ENCODE peak calls at places on chromosome 20, in six cellular contexts. M, S, F, N, Z and R are unnamed samples.

GRCh38 chr20:50112512-50113419 is at the start of gene UBE2V1:
- DNase-seq in M (peak; percentile 84), S (peak; percentile 97), F (peak; percentile 93), N (peak; percentile 41), Z (peak; percentile 53), R (peak; percentile 81)

GRCh38 chr20:4782373-4782772 is 60.7 kb downstream of the PRND start:
- DNase-seq in M (no peak), S (no peak), F (no peak), N (no peak), Z (no peak), R (no peak)

GRCh38 chr20:33438481-33438880 is 5.1 kb downstream of the SNTA1 start:
- DNase-seq in M (no peak), S (no peak), F (peak; percentile 71), N (no peak), Z (no peak), R (no peak)

GRCh38 chr20:43995645-43996044 is 81.0 kb downstream of the TOX2 start:
- DNase-seq in M (no peak), S (no peak), F (no peak), N (no peak), Z (no peak), R (no peak)

GRCh38 chr20:10572853-10573252 is 100.9 kb downstream of the JAG1 start:
- DNase-seq in M (no peak), S (no peak), F (no peak), N (no peak), Z (no peak), R (no peak)

GRCh38 chr20:59703046-59703445 is 98.7 kb downstream of the PHACTR3 start:
- DNase-seq in M (no peak), S (no peak), F (no peak), N (no peak), Z (no peak), R (no peak)

GRCh38 chr20:58224097-58224496 is 4.4 kb downstream of the ANKRD60 start:
- DNase-seq in M (no peak), S (no peak), F (no peak), N (no peak), Z (no peak), R (no peak)

GRCh38 chr20:20860078-20860806 is 147.8 kb upstream of the RALGAPA2 start:
- DNase-seq in M (peak; percentile 87), S (peak; percentile 72), F (peak; percentile 79), N (peak; percentile 82), Z (peak; percentile 15), R (peak; percentile 78)

GRCh38 chr20:34390769-34391447 is 27.8 kb downstream of the ITCH start:
- DNase-seq in M (peak; percentile 85), S (no peak), F (peak; percentile 74), N (peak; percentile 2), Z (no peak), R (no peak)

GRCh38 chr20:57474816-57475215 is 50.1 kb downstream of the CTCFL start:
- DNase-seq in M (no peak), S (no peak), F (no peak), N (no peak), Z (no peak), R (no peak)

GRCh38 chr20:61493798-61494305 is 241.8 kb downstream of the CDH4 start:
- DNase-seq in M (no peak), S (no peak), F (no peak), N (no peak), Z (no peak), R (no peak)

GRCh38 chr20:58340853-58341252 is 31.3 kb downstream of the RAB22A start:
- DNase-seq in M (no peak), S (no peak), F (peak; percentile 42), N (no peak), Z (no peak), R (no peak)

GRCh38 chr20:24738058-24738775 is 210.9 kb upstream of the CST7 start:
- DNase-seq in M (no peak), S (no peak), F (no peak), N (no peak), Z (no peak), R (no peak)

GRCh38 chr20:3031524-3032147 is 11.8 kb upstream of the GNRH2 start:
- DNase-seq in M (no peak), S (no peak), F (no peak), N (no peak), Z (no peak), R (no peak)

GRCh38 chr20:3794701-3795420 is 1.2 kb upstream of the CDC25B start:
- DNase-seq in M (no peak), S (peak; percentile 10), F (no peak), N (no peak), Z (no peak), R (no peak)

GRCh38 chr20:17507032-17507431 is 24.1 kb downstream of the BFSP1 start:
- DNase-seq in M (no peak), S (no peak), F (peak; percentile 52), N (no peak), Z (no peak), R (no peak)

GRCh38 chr20:48831702-48832422 is 4.1 kb upstream of the PREX1 start:
- DNase-seq in M (no peak), S (no peak), F (peak; percentile 57), N (no peak), Z (no peak), R (no peak)

GRCh38 chr20:44342240-44342639 is 5.4 kb downstream of the R3HDML start:
- DNase-seq in M (no peak), S (no peak), F (no peak), N (no peak), Z (no peak), R (no peak)

GRCh38 chr20:56166781-56167465 is 81.6 kb upstream of the MC3R start:
- DNase-seq in M (no peak), S (no peak), F (no peak), N (no peak), Z (no peak), R (no peak)

GRCh38 chr20:58256307-58256706 is 27.9 kb upstream of the ANKRD60 start:
- DNase-seq in M (no peak), S (no peak), F (no peak), N (no peak), Z (no peak), R (no peak)

GRCh38 chr20:4519530-4519929 is 202.2 kb upstream of the PRND start:
- DNase-seq in M (no peak), S (peak; percentile 15), F (peak; percentile 16), N (no peak), Z (no peak), R (peak; percentile 54)

GRCh38 chr20:10660661-10661060 is 13.1 kb downstream of the JAG1 start:
- DNase-seq in M (no peak), S (no peak), F (no peak), N (no peak), Z (no peak), R (no peak)

GRCh38 chr20:57283867-57284266 is 17.4 kb upstream of the BMP7 start:
- DNase-seq in M (no peak), S (no peak), F (no peak), N (no peak), Z (no peak), R (no peak)

DNA sequence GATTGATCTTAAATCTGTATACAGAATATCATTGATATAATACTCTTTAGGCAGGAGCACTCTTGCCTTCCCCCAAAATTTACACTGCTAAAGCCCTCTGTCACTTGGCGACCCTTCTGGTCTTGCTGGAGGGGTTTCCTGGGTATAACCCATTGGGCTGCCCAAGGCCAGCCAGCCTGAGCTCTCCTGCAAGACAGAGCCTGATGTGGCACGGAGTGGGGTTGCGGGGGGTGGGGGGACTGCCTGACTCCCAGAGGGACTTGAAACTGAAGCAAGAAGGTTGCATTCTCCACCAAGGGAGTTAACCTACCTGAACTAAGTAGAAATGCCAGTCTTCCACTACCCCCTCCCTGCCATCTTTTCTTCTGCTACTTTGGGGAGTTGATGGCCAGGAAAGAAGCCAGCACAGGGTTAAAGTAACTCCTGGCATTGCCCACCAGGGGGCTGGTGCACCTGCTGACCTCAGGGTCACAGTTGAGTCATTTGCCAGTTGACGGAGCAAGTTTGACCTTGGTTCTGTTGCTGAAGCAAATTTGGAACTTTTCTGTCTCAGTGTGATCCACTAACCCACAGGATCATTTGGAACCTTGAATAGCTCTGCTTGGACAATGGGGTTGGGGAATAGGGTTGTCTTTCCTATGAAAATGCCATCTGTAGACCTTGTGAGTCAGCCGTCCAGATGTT is 79.4 kb downstream of the ASXL1 start:
- DNase-seq in M (peak; percentile 77), S (peak; percentile 47), F (peak; percentile 25), N (no peak), Z (no peak), R (no peak)
- TF ChIP-seq GABPA in M (no peak), S (no peak), F (no peak), N (no peak), Z (no peak), R (no peak)

GRCh38 chr20:1371235-1371782 is 21.5 kb downstream of the FKBP1A start:
- DNase-seq in M (no peak), S (no peak), F (no peak), N (no peak), Z (no peak), R (no peak)

GRCh38 chr20:1371830-1372539 is 20.9 kb downstream of the FKBP1A start:
- DNase-seq in M (no peak), S (no peak), F (no peak), N (no peak), Z (no peak), R (no peak)

GRCh38 chr20:1369970-1370369 is 22.9 kb downstream of the FKBP1A start:
- DNase-seq in M (no peak), S (no peak), F (no peak), N (no peak), Z (no peak), R (no peak)

GRCh38 chr20:1368448-1369199 is 24.2 kb downstream of the FKBP1A start:
- DNase-seq in M (no peak), S (no peak), F (no peak), N (no peak), Z (no peak), R (no peak)

GRCh38 chr20:1370548-1371110 is 22.2 kb downstream of the FKBP1A start:
- DNase-seq in M (no peak), S (no peak), F (no peak), N (no peak), Z (no peak), R (no peak)
- TF ChIP-seq GABPA in M (no peak), S (no peak), F (no peak), N (no peak), Z (no peak), R (no peak)

GRCh38 chr20:54167909-54168872 is 5.6 kb downstream of the CYP24A1 start:
- DNase-seq in M (peak; percentile 47), S (no peak), F (peak; percentile 35), N (no peak), Z (no peak), R (no peak)
- TF ChIP-seq GABPA in M (no peak), S (no peak), F (no peak), N (no peak), Z (no peak), R (no peak)

DNA sequence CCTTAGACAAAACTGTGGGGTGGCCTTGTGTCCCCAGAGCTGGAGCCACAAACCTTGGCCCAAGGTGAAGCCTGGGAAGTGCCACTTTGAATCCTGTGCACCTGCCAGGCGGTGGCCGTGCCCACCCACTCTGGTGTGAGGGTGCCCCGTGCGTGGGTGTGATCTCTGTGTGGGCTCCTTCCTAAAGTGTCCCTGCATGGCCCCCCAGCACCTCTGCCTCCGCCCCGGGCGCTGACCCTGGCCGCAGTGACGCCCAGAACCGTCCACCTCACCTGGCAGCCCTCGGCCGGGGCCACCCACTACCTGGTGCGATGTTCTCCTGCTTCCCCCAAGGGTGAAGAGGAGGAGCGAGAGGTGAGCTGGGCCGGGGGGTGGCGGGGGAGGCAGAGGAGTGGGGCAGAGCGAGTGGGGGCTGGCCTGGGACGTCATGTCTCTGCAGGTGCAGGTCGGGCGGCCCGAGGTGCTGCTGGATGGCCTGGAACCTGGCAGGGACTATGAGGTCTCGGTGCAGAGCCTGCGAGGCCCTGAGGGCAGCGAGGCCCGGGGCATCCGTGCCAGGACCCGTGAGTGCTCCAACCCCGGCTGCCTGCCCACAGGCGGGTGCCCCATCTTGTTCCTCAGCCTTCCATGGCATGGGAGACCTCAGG is 18.3 kb downstream of the COL20A1 start:
- DNase-seq in M (no peak), S (no peak), F (no peak), N (no peak), Z (no peak), R (no peak)
- TF ChIP-seq GABPA in M (no peak), S (no peak), F (no peak), N (no peak), Z (no peak), R (no peak)